ENCODE peak calls at places on chromosomes 16 and 17, in four cellular contexts. One of them, this sample, is unnamed.

GRCh38 chr16:73095885-73096341 is 48.0 kb upstream of the ZFHX3 start:
- DNase-seq in mucosa of descending colon: no peak
- DNase-seq in activated T-cell treated with anti-CD3 and anti-CD28 coated beads, Interleukin-2, amount 50 U/mL, for 4 hours: no peak
- DNase-seq in cardiac fibroblast: peak
- DNase-seq in this sample: peak

GRCh38 chr17:55830210-55830609 is 79.4 kb downstream of the PCTP start:
- DNase-seq in mucosa of descending colon: no peak
- DNase-seq in activated T-cell treated with anti-CD3 and anti-CD28 coated beads, Interleukin-2, amount 50 U/mL, for 4 hours: no peak
- DNase-seq in cardiac fibroblast: no peak
- DNase-seq in this sample: no peak

GRCh38 chr17:48571024-48571818 is 6.9 kb downstream of the HOXB4 start:
- DNase-seq in mucosa of descending colon: no peak
- DNase-seq in activated T-cell treated with anti-CD3 and anti-CD28 coated beads, Interleukin-2, amount 50 U/mL, for 4 hours: no peak
- DNase-seq in cardiac fibroblast: no peak
- DNase-seq in this sample: no peak

GRCh38 chr17:1360975-1361374 is 39.0 kb downstream of the YWHAE start:
- DNase-seq in mucosa of descending colon: no peak
- DNase-seq in activated T-cell treated with anti-CD3 and anti-CD28 coated beads, Interleukin-2, amount 50 U/mL, for 4 hours: no peak
- DNase-seq in cardiac fibroblast: no peak
- DNase-seq in this sample: no peak

GRCh38 chr16:49471038-49471727 is 97.6 kb downstream of the C16orf78 start:
- DNase-seq in mucosa of descending colon: no peak
- DNase-seq in activated T-cell treated with anti-CD3 and anti-CD28 coated beads, Interleukin-2, amount 50 U/mL, for 4 hours: no peak
- DNase-seq in cardiac fibroblast: no peak
- DNase-seq in this sample: no peak

GRCh38 chr16:85699224-85699558 is 10.4 kb upstream of the GINS2 start:
- DNase-seq in mucosa of descending colon: no peak
- DNase-seq in activated T-cell treated with anti-CD3 and anti-CD28 coated beads, Interleukin-2, amount 50 U/mL, for 4 hours: no peak
- DNase-seq in cardiac fibroblast: no peak
- DNase-seq in this sample: no peak

GRCh38 chr16:54432481-54433229 is 146.1 kb upstream of the IRX3 start:
- DNase-seq in mucosa of descending colon: no peak
- DNase-seq in activated T-cell treated with anti-CD3 and anti-CD28 coated beads, Interleukin-2, amount 50 U/mL, for 4 hours: no peak
- DNase-seq in cardiac fibroblast: no peak
- DNase-seq in this sample: no peak

GRCh38 chr16:57528499-57529323 is 7.7 kb downstream of the CCDC102A start:
- DNase-seq in mucosa of descending colon: peak
- DNase-seq in activated T-cell treated with anti-CD3 and anti-CD28 coated beads, Interleukin-2, amount 50 U/mL, for 4 hours: no peak
- DNase-seq in cardiac fibroblast: no peak
- DNase-seq in this sample: no peak

GRCh38 chr16:87802670-87803069 is 36.9 kb upstream of the KLHDC4 start:
- DNase-seq in mucosa of descending colon: no peak
- DNase-seq in activated T-cell treated with anti-CD3 and anti-CD28 coated beads, Interleukin-2, amount 50 U/mL, for 4 hours: no peak
- DNase-seq in cardiac fibroblast: no peak
- DNase-seq in this sample: no peak

GRCh38 chr16:1870365-1871082 is 1.4 kb downstream of the MEIOB start:
- DNase-seq in mucosa of descending colon: no peak
- DNase-seq in activated T-cell treated with anti-CD3 and anti-CD28 coated beads, Interleukin-2, amount 50 U/mL, for 4 hours: no peak
- DNase-seq in cardiac fibroblast: peak
- DNase-seq in this sample: no peak

GRCh38 chr16:17899141-17899540 is 428.4 kb upstream of the XYLT1 start:
- DNase-seq in mucosa of descending colon: no peak
- DNase-seq in activated T-cell treated with anti-CD3 and anti-CD28 coated beads, Interleukin-2, amount 50 U/mL, for 4 hours: no peak
- DNase-seq in cardiac fibroblast: no peak
- DNase-seq in this sample: no peak

GRCh38 chr16:64225696-64226095 is 896.2 kb downstream of the CDH11 start:
- DNase-seq in mucosa of descending colon: no peak
- DNase-seq in activated T-cell treated with anti-CD3 and anti-CD28 coated beads, Interleukin-2, amount 50 U/mL, for 4 hours: no peak
- DNase-seq in cardiac fibroblast: peak
- DNase-seq in this sample: no peak

GRCh38 chr16:84022641-84023040 is 20.0 kb downstream of the SLC38A8 start:
- DNase-seq in mucosa of descending colon: no peak
- DNase-seq in activated T-cell treated with anti-CD3 and anti-CD28 coated beads, Interleukin-2, amount 50 U/mL, for 4 hours: no peak
- DNase-seq in cardiac fibroblast: no peak
- DNase-seq in this sample: no peak

GRCh38 chr17:48997827-48998556 is 807 bp downstream of the IGF2BP1 start:
- DNase-seq in mucosa of descending colon: no peak
- DNase-seq in activated T-cell treated with anti-CD3 and anti-CD28 coated beads, Interleukin-2, amount 50 U/mL, for 4 hours: no peak
- DNase-seq in cardiac fibroblast: no peak
- DNase-seq in this sample: peak

GRCh38 chr16:19153876-19154275 is 14.2 kb upstream of the SYT17 start:
- DNase-seq in mucosa of descending colon: no peak
- DNase-seq in activated T-cell treated with anti-CD3 and anti-CD28 coated beads, Interleukin-2, amount 50 U/mL, for 4 hours: no peak
- DNase-seq in cardiac fibroblast: peak
- DNase-seq in this sample: no peak

GRCh38 chr17:40810505-40810904 is 10.7 kb upstream of the KRT28 start:
- DNase-seq in mucosa of descending colon: no peak
- DNase-seq in activated T-cell treated with anti-CD3 and anti-CD28 coated beads, Interleukin-2, amount 50 U/mL, for 4 hours: no peak
- DNase-seq in cardiac fibroblast: peak
- DNase-seq in this sample: no peak

GRCh38 chr16:27646811-27647210 is 96.9 kb downstream of the KATNIP start:
- DNase-seq in mucosa of descending colon: no peak
- DNase-seq in activated T-cell treated with anti-CD3 and anti-CD28 coated beads, Interleukin-2, amount 50 U/mL, for 4 hours: no peak
- DNase-seq in cardiac fibroblast: peak
- DNase-seq in this sample: no peak

GRCh38 chr16:22719945-22720344 is 94.0 kb upstream of the HS3ST2 start:
- DNase-seq in mucosa of descending colon: no peak
- DNase-seq in activated T-cell treated with anti-CD3 and anti-CD28 coated beads, Interleukin-2, amount 50 U/mL, for 4 hours: no peak
- DNase-seq in cardiac fibroblast: no peak
- DNase-seq in this sample: no peak

GRCh38 chr16:27421961-27422740 is 20.2 kb downstream of the IL21R start:
- DNase-seq in mucosa of descending colon: no peak
- DNase-seq in activated T-cell treated with anti-CD3 and anti-CD28 coated beads, Interleukin-2, amount 50 U/mL, for 4 hours: no peak
- DNase-seq in cardiac fibroblast: no peak
- DNase-seq in this sample: no peak

GRCh38 chr16:88347656-88348376 is 34.9 kb upstream of the ZNF469 start:
- DNase-seq in mucosa of descending colon: no peak
- DNase-seq in activated T-cell treated with anti-CD3 and anti-CD28 coated beads, Interleukin-2, amount 50 U/mL, for 4 hours: no peak
- DNase-seq in cardiac fibroblast: no peak
- DNase-seq in this sample: no peak

GRCh38 chr17:21345236-21345635 is 30.9 kb upstream of the KCNJ12 start:
- DNase-seq in mucosa of descending colon: no peak
- DNase-seq in activated T-cell treated with anti-CD3 and anti-CD28 coated beads, Interleukin-2, amount 50 U/mL, for 4 hours: no peak
- DNase-seq in cardiac fibroblast: no peak
- DNase-seq in this sample: no peak

GRCh38 chr16:31480851-31481250 is 2.1 kb upstream of the SLC5A2 start:
- DNase-seq in mucosa of descending colon: peak
- DNase-seq in activated T-cell treated with anti-CD3 and anti-CD28 coated beads, Interleukin-2, amount 50 U/mL, for 4 hours: no peak
- DNase-seq in cardiac fibroblast: peak
- DNase-seq in this sample: no peak

GRCh38 chr17:76710863-76711611 is at the start of gene MXRA7:
- DNase-seq in mucosa of descending colon: peak
- DNase-seq in activated T-cell treated with anti-CD3 and anti-CD28 coated beads, Interleukin-2, amount 50 U/mL, for 4 hours: peak
- DNase-seq in cardiac fibroblast: peak
- DNase-seq in this sample: peak

GRCh38 chr17:76542566-76542971 is 2.7 kb downstream of the PRCD start:
- DNase-seq in mucosa of descending colon: no peak
- DNase-seq in activated T-cell treated with anti-CD3 and anti-CD28 coated beads, Interleukin-2, amount 50 U/mL, for 4 hours: no peak
- DNase-seq in cardiac fibroblast: no peak
- DNase-seq in this sample: no peak

This sample was measured in mesothelial cell of epicardium.